ENCODE peak calls at places on chromosomes 4 and X, in seven cellular contexts. One of them, this sample, is unnamed.

GRCh38 chr4:71941001-71941400 is 90.8 kb upstream of the NPFFR2 start:
- DNase-seq in breast epithelium: no peak
- DNase-seq in stimulated activated CD4-positive, alpha-beta T cell treated with anti-CD3 and anti-CD28 coated beads, TNF-alpha, amount 100 ng/mL, for 48 hours: no peak
- DNase-seq in Right ventricle myocardium inferior: no peak
- DNase-seq in renal cortical epithelial cell: peak
- DNase-seq in T-helper 2 cell: no peak
- DNase-seq in smooth muscle cell of the brain vasculature: no peak
- DNase-seq in this sample: no peak

GRCh38 chr4:11606078-11606477 is 177.4 kb upstream of the HS3ST1 start:
- DNase-seq in renal cortical epithelial cell: no peak
- DNase-seq in stimulated activated CD4-positive, alpha-beta T cell treated with anti-CD3 and anti-CD28 coated beads, TNF-alpha, amount 100 ng/mL, for 48 hours: no peak
- DNase-seq in Right ventricle myocardium inferior: no peak
- DNase-seq in T-helper 2 cell: no peak
- DNase-seq in breast epithelium: no peak
- DNase-seq in smooth muscle cell of the brain vasculature: no peak
- DNase-seq in this sample: no peak

GRCh38 chr4:156950090-156950489 is 21.5 kb downstream of the PDGFC start:
- DNase-seq in renal cortical epithelial cell: no peak
- DNase-seq in smooth muscle cell of the brain vasculature: no peak
- DNase-seq in breast epithelium: no peak
- DNase-seq in stimulated activated CD4-positive, alpha-beta T cell treated with anti-CD3 and anti-CD28 coated beads, TNF-alpha, amount 100 ng/mL, for 48 hours: no peak
- DNase-seq in T-helper 2 cell: no peak
- DNase-seq in Right ventricle myocardium inferior: no peak
- DNase-seq in this sample: no peak

GRCh38 chr4:158782539-158783360 is 13.9 kb downstream of the FNIP2 start:
- DNase-seq in Right ventricle myocardium inferior: no peak
- DNase-seq in stimulated activated CD4-positive, alpha-beta T cell treated with anti-CD3 and anti-CD28 coated beads, TNF-alpha, amount 100 ng/mL, for 48 hours: no peak
- DNase-seq in smooth muscle cell of the brain vasculature: no peak
- DNase-seq in renal cortical epithelial cell: no peak
- DNase-seq in T-helper 2 cell: no peak
- DNase-seq in breast epithelium: no peak
- DNase-seq in this sample: no peak

GRCh38 chr4:155741546-155741945 is 17.3 kb upstream of the GUCY1B1 start:
- DNase-seq in breast epithelium: no peak
- DNase-seq in T-helper 2 cell: no peak
- DNase-seq in stimulated activated CD4-positive, alpha-beta T cell treated with anti-CD3 and anti-CD28 coated beads, TNF-alpha, amount 100 ng/mL, for 48 hours: no peak
- DNase-seq in smooth muscle cell of the brain vasculature: no peak
- DNase-seq in renal cortical epithelial cell: no peak
- DNase-seq in Right ventricle myocardium inferior: no peak
- DNase-seq in this sample: no peak

GRCh38 chrX:133056341-133056740 is 40.6 kb downstream of the USP26 start:
- DNase-seq in smooth muscle cell of the brain vasculature: no peak
- DNase-seq in T-helper 2 cell: no peak
- DNase-seq in stimulated activated CD4-positive, alpha-beta T cell treated with anti-CD3 and anti-CD28 coated beads, TNF-alpha, amount 100 ng/mL, for 48 hours: no peak
- DNase-seq in breast epithelium: no peak
- DNase-seq in renal cortical epithelial cell: no peak
- DNase-seq in Right ventricle myocardium inferior: no peak
- DNase-seq in this sample: no peak

GRCh38 chr4:88533937-88534750 is 10.6 kb upstream of the PYURF start:
- DNase-seq in smooth muscle cell of the brain vasculature: no peak
- DNase-seq in stimulated activated CD4-positive, alpha-beta T cell treated with anti-CD3 and anti-CD28 coated beads, TNF-alpha, amount 100 ng/mL, for 48 hours: no peak
- DNase-seq in renal cortical epithelial cell: peak
- DNase-seq in breast epithelium: no peak
- DNase-seq in Right ventricle myocardium inferior: no peak
- DNase-seq in T-helper 2 cell: no peak
- DNase-seq in this sample: no peak

GRCh38 chr4:24497221-24497620 is 87.1 kb downstream of the DHX15 start:
- DNase-seq in Right ventricle myocardium inferior: no peak
- DNase-seq in smooth muscle cell of the brain vasculature: no peak
- DNase-seq in T-helper 2 cell: no peak
- DNase-seq in breast epithelium: no peak
- DNase-seq in stimulated activated CD4-positive, alpha-beta T cell treated with anti-CD3 and anti-CD28 coated beads, TNF-alpha, amount 100 ng/mL, for 48 hours: no peak
- DNase-seq in renal cortical epithelial cell: no peak
- DNase-seq in this sample: no peak

GRCh38 chr4:111960241-111960667 is 185.0 kb upstream of the FAM241A start:
- DNase-seq in stimulated activated CD4-positive, alpha-beta T cell treated with anti-CD3 and anti-CD28 coated beads, TNF-alpha, amount 100 ng/mL, for 48 hours: no peak
- DNase-seq in renal cortical epithelial cell: peak
- DNase-seq in Right ventricle myocardium inferior: no peak
- DNase-seq in breast epithelium: no peak
- DNase-seq in T-helper 2 cell: no peak
- DNase-seq in smooth muscle cell of the brain vasculature: no peak
- DNase-seq in this sample: no peak

GRCh38 chr4:155174668-155175067 is 33.8 kb upstream of the NPY2R start:
- DNase-seq in smooth muscle cell of the brain vasculature: no peak
- DNase-seq in stimulated activated CD4-positive, alpha-beta T cell treated with anti-CD3 and anti-CD28 coated beads, TNF-alpha, amount 100 ng/mL, for 48 hours: no peak
- DNase-seq in renal cortical epithelial cell: no peak
- DNase-seq in T-helper 2 cell: no peak
- DNase-seq in Right ventricle myocardium inferior: no peak
- DNase-seq in breast epithelium: no peak
- DNase-seq in this sample: no peak

GRCh38 chr4:106909776-106910175 is 126.3 kb downstream of the DKK2 start:
- DNase-seq in smooth muscle cell of the brain vasculature: no peak
- DNase-seq in stimulated activated CD4-positive, alpha-beta T cell treated with anti-CD3 and anti-CD28 coated beads, TNF-alpha, amount 100 ng/mL, for 48 hours: no peak
- DNase-seq in Right ventricle myocardium inferior: no peak
- DNase-seq in renal cortical epithelial cell: no peak
- DNase-seq in breast epithelium: no peak
- DNase-seq in T-helper 2 cell: no peak
- DNase-seq in this sample: no peak

GRCh38 chr4:22587253-22587652 is 71.4 kb upstream of the ADGRA3 start:
- DNase-seq in Right ventricle myocardium inferior: no peak
- DNase-seq in stimulated activated CD4-positive, alpha-beta T cell treated with anti-CD3 and anti-CD28 coated beads, TNF-alpha, amount 100 ng/mL, for 48 hours: no peak
- DNase-seq in smooth muscle cell of the brain vasculature: no peak
- DNase-seq in T-helper 2 cell: no peak
- DNase-seq in renal cortical epithelial cell: no peak
- DNase-seq in breast epithelium: no peak
- DNase-seq in this sample: no peak